ENCODE peak calls at places on chromosome 19, in ten cellular contexts. U is testis; E is astrocyte of the spinal cord; I is Calu3; G is cardiac muscle cell; M is endothelial cell; T is GM12864; C is progenitor cell of endocrine pancreas; W is astrocyte; Q is CD8-positive, alpha-beta T cell. Z is an unnamed sample.

GRCh38 chr19:33171916-33172359 is 22.2 kb upstream of the LRP3 start:
- DNase-seq in M (no peak), G (no peak), E (peak; percentile 32), W (peak; percentile 47), Q (no peak), U (no peak), T (no peak), C (no peak), I (no peak), Z (peak; percentile 36)

GRCh38 chr19:34265221-34265650 is 10.9 kb downstream of the GARRE1 start:
- DNase-seq in W (no peak), Q (no peak), C (no peak), I (no peak), T (no peak), E (no peak), M (no peak), U (no peak), G (no peak), Z (peak; percentile 89)

GRCh38 chr19:23070353-23070781 is 46.5 kb upstream of the ZNF730 start:
- DNase-seq in E (peak; percentile 38), U (peak; percentile 70), W (no peak), T (no peak), Q (no peak), G (no peak), M (no peak), I (no peak), C (no peak), Z (no peak)

GRCh38 chr19:58499021-58499927 is 12.5 kb downstream of the SLC27A5 start:
- DNase-seq in E (peak; percentile 99), Q (peak; percentile 89), W (peak; percentile 92), U (peak; percentile 99), M (peak; percentile 99), G (peak; percentile 100), I (peak; percentile 98), C (peak; percentile 99), T (peak; percentile 96), Z (peak; percentile 100)

GRCh38 chr19:1503089-1503924 is 9.5 kb downstream of the ADAMTSL5 start:
- DNase-seq in E (no peak), W (no peak), M (peak; percentile 66), U (peak; percentile 80), G (peak; percentile 64), C (no peak), I (peak; percentile 47), T (no peak), Q (peak; percentile 48), Z (peak; percentile 53)

GRCh38 chr19:56309511-56310185 is 5.0 kb downstream of the ZSCAN5A start:
- DNase-seq in Q (peak; percentile 24), E (peak; percentile 9), W (no peak), G (peak; percentile 62), I (peak; percentile 73), T (no peak), C (peak; percentile 45), U (peak; percentile 50), M (peak; percentile 81), Z (peak; percentile 64)

GRCh38 chr19:34134190-34135032 is 37.9 kb upstream of the LSM14A start:
- DNase-seq in G (peak; percentile 93), T (peak; percentile 65), I (peak; percentile 87), M (peak; percentile 74), C (peak; percentile 81), W (peak; percentile 47), E (peak; percentile 62), U (peak; percentile 83), Q (peak; percentile 92), Z (peak; percentile 88)

GRCh38 chr19:15213715-15214381 is 13.1 kb upstream of the NOTCH3 start:
- DNase-seq in C (no peak), W (no peak), I (no peak), M (no peak), Q (no peak), T (no peak), E (no peak), U (no peak), G (no peak), Z (no peak)

GRCh38 chr19:17469371-17470203 is 737 bp upstream of the SLC27A1 start:
- DNase-seq in M (peak; percentile 89), E (peak; percentile 96), C (peak; percentile 83), T (peak; percentile 81), G (peak; percentile 97), I (peak; percentile 91), Q (peak; percentile 90), U (peak; percentile 98), W (peak; percentile 88), Z (peak; percentile 99)
- TF ChIP-seq CTCF in M (no peak), E (no peak), C (no peak), T (no peak), G (no peak), I (no peak), Q (no peak), U (no peak), W (no peak), Z (no peak)

GRCh38 chr19:7911509-7912143 is 3.0 kb upstream of the TGFBR3L start:
- DNase-seq in M (no peak), E (no peak), Q (no peak), G (no peak), T (no peak), U (no peak), I (no peak), W (no peak), C (no peak), Z (no peak)

GRCh38 chr19:7908742-7909461 is 5.2 kb downstream of the MAP2K7 start:
- DNase-seq in U (no peak), I (no peak), G (no peak), C (no peak), E (no peak), W (no peak), Q (no peak), T (no peak), M (no peak), Z (no peak)

GRCh38 chr19:7909471-7910067 is 5.1 kb upstream of the TGFBR3L start:
- DNase-seq in E (no peak), M (no peak), W (no peak), I (no peak), C (no peak), U (no peak), Q (no peak), T (no peak), G (no peak), Z (no peak)

GRCh38 chr19:7912144-7912696 is 2.4 kb upstream of the TGFBR3L start:
- DNase-seq in W (no peak), M (no peak), I (no peak), E (no peak), T (no peak), U (no peak), G (no peak), Q (no peak), C (no peak), Z (no peak)

DNA sequence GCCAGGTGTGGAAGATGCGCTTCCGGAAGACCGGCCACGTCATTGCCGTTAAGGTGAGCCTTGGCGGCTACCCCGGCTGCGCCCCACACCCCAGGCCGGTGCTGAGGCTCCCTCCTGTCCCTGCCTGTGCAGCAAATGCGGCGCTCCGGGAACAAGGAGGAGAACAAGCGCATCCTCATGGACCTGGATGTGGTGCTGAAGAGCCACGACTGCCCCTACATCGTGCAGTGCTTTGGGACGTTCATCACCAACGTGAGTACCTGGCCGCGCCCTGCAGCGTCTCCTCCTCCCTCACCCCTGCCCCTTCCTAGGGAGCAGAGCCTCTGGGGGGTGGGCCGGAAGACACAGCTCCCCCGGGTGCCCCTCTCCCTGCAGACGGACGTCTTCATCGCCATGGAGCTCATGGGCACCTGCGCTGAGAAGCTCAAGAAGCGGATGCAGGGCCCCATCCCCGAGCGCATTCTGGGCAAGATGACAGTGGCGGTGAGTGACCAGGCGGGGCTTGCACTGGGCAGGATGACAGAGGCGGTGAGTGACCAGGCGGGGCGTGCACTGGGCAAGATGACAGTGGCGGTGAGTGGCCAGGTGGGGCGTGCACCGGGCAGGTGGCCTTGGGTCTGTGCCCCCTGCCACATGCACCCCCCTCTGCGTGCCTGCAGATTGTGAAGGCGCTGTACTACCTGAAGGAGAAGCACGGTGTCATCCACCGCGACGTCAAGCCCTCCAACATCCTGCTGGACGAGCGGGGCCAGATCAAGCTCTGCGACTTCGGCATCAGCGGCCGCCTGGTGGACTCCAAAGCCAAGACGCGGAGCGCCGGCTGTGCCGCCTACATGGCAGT is 4.1 kb upstream of the TGFBR3L start:
- DNase-seq in C (no peak), M (no peak), T (no peak), Q (no peak), I (no peak), G (no peak), W (no peak), E (no peak), U (no peak), Z (no peak)
- TF ChIP-seq CTCF in C (no peak), M (no peak), T (no peak), Q (no peak), I (no peak), G (no peak), W (no peak), E (no peak), U (no peak), Z (no peak)

DNA sequence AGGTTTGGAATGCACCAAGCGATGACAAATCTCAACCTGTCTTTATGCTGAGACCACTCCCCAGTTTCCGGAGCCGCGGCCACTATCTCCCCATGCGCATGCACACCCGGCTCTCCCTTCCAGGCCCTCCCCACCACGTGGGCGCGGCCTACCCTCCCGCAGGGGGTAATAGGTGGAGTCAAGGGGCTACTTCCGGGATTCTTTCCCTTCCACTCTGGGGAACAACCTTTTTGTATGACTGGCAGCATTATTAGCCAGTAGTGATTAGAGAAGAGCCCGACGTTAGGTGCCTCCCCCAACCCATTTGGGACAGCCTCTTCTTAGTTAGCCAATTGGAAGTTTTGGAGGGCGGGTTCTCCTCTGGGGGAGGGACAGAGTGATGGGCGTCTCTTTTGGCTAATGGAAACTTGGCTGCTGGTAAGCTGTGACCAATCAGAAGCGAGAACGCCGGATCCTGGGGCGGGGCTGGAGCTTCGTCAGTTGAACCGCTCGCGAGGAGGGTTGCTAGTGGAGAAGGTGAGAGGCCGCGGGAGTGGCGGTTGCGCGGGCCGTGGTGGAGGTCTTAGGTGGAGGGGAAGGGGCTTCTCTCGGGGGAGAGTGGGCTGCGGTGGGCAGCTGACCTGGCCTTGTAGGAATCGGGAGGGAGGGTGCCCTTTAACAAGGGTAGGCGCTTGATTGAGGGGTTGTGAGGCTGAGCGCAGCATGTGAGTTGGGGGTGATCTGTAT is at the start of gene CCDC61:
- DNase-seq in I (peak; percentile 97), E (peak; percentile 100), T (peak; percentile 99), Q (peak; percentile 93), G (peak; percentile 99), M (peak; percentile 94), C (peak; percentile 94), W (peak; percentile 98), U (peak; percentile 98), Z (peak; percentile 100)
- TF ChIP-seq CTCF in I (no peak), E (no peak), T (no peak), Q (no peak), G (no peak), M (no peak), C (no peak), W (no peak), U (peak; percentile 5), Z (no peak)

DNA sequence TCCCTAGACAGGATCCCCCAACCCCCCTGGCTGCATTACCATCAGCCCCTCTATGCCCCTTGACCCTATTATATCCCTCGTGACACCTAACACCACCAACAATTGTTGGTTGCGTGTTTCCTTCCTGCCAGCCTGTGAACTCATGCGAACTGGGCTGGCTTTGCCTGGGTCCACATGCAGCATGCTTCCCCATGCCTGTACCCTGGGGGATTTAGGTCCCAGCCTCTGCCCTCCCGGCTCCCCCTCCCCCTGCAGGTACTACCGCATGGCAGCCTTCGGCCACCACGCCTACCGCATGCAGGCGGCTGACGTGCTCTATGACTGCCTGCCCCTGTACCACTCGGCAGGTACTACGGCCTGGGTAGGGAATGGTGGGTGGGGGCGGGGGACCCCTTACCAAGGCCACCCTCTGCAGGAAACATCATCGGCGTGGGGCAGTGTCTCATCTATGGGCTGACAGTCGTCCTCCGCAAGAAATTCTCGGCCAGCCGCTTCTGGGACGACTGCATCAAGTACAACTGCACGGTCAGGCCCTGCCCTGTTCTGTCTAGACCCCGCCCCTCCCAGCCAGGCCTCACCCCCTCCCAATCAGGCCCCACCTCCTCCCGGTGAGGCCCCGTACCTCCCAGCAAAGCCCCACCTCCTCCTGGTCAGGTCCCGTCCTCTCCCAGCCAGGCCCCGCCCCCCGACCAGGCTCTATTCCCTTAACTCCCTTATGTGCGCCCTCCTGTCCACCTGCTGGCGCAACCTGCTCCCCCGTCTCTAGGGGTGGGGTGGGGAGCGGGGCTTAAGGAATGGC is 18.5 kb downstream of the SLC27A1 start:
- DNase-seq in E (no peak), Q (peak; percentile 68), U (peak; percentile 79), I (peak; percentile 28), M (peak; percentile 96), C (peak; percentile 83), W (no peak), G (peak; percentile 89), T (peak; percentile 50), Z (peak; percentile 67)
- TF ChIP-seq CTCF in E (no peak), Q (no peak), U (no peak), I (no peak), M (peak; percentile 61), C (peak; percentile 60), W (no peak), G (no peak), T (peak; percentile 29), Z (no peak)